ENCODE peak calls at places on chromosome 20, in seven cellular contexts. B is SK-N-SH, U is HCT116, A is HepG2, C is H1, D is K562, Y is GM12878. R is an unnamed sample.

GRCh38 chr20:14142171-14142570 is 146.9 kb downstream of the MACROD2 start:
- DNase-seq in B (peak), D (no peak), Y (peak), A (peak), C (peak), U (peak), R (peak)

GRCh38 chr20:12640255-12640654 is 368.5 kb upstream of the SPTLC3 start:
- DNase-seq in U (no peak), B (no peak), Y (no peak), A (no peak), D (no peak), C (no peak), R (no peak)

GRCh38 chr20:38272961-38273360 is 12.4 kb upstream of the KIAA1755 start:
- DNase-seq in Y (no peak), C (no peak), U (no peak), D (no peak), B (no peak), A (no peak), R (no peak)

GRCh38 chr20:51462566-51463276 is 79.8 kb downstream of the NFATC2 start:
- DNase-seq in C (no peak), A (no peak), U (no peak), Y (no peak), D (no peak), B (peak), R (no peak)

GRCh38 chr20:34703573-34704176 is 469 bp upstream of the TP53INP2 start:
- DNase-seq in Y (no peak), U (no peak), D (no peak), A (peak), B (peak), C (no peak), R (no peak)

GRCh38 chr20:1567392-1568165 is 10.1 kb upstream of the SIRPD start:
- DNase-seq in C (no peak), A (peak), B (no peak), Y (no peak), D (no peak), U (peak), R (no peak)

GRCh38 chr20:33568378-33569289 is 78.7 kb downstream of the CBFA2T2 start:
- DNase-seq in B (peak), D (no peak), C (peak), U (no peak), A (peak), Y (no peak), R (no peak)

GRCh38 chr20:43914697-43915208 is at the start of gene TOX2:
- DNase-seq in A (no peak), B (peak), C (peak), Y (no peak), D (peak), U (no peak), R (no peak)

GRCh38 chr20:10553326-10553984 is 118.3 kb downstream of the SLX4IP start:
- DNase-seq in Y (no peak), C (no peak), D (peak), A (peak), B (peak), U (no peak), R (peak)

GRCh38 chr20:8633366-8633765 is 435.5 kb upstream of the PLCB4 start:
- DNase-seq in B (no peak), D (no peak), U (no peak), C (no peak), Y (no peak), A (no peak), R (no peak)

GRCh38 chr20:9363673-9364072 is 150.7 kb upstream of the LAMP5 start:
- DNase-seq in C (no peak), Y (no peak), U (peak), D (no peak), B (no peak), A (no peak), R (no peak)

GRCh38 chr20:9407805-9408421 is 106.5 kb upstream of the LAMP5 start:
- DNase-seq in D (peak), U (peak), A (peak), Y (peak), C (peak), B (peak), R (peak)

GRCh38 chr20:32570401-32571190 is 14.5 kb downstream of the NOL4L start:
- DNase-seq in D (peak), A (no peak), Y (no peak), U (no peak), C (no peak), B (no peak), R (no peak)

GRCh38 chr20:46022411-46023147 is 6.4 kb upstream of the SLC12A5 start:
- DNase-seq in D (peak), U (no peak), B (peak), Y (no peak), C (peak), A (peak), R (peak)

GRCh38 chr20:39800548-39800947 is 838.4 kb downstream of the DHX35 start:
- DNase-seq in Y (peak), B (no peak), A (no peak), D (no peak), U (no peak), C (no peak), R (no peak)

GRCh38 chr20:46666818-46667515 is 15.7 kb upstream of the SLC13A3 start:
- DNase-seq in C (no peak), U (no peak), B (no peak), D (no peak), A (peak), Y (no peak), R (no peak)

GRCh38 chr20:33209789-33210188 is 7.4 kb upstream of the BPIFA3 start:
- DNase-seq in U (peak), Y (no peak), C (peak), A (peak), D (peak), B (no peak), R (peak)

GRCh38 chr20:41085606-41086005 is 51.7 kb upstream of the PLCG1 start:
- DNase-seq in B (no peak), D (no peak), A (no peak), Y (no peak), C (no peak), U (no peak), R (no peak)

GRCh38 chr20:40860487-40860902 is 168.1 kb upstream of the TOP1 start:
- DNase-seq in A (no peak), Y (no peak), C (no peak), D (no peak), B (no peak), U (peak), R (peak)

GRCh38 chr20:18428490-18429173 is 38.2 kb downstream of the DZANK1 start:
- DNase-seq in A (peak), U (no peak), B (no peak), D (no peak), Y (no peak), C (no peak), R (no peak)

GRCh38 chr20:62053465-62054196 is 12.1 kb downstream of the TAF4 start:
- DNase-seq in U (no peak), Y (no peak), A (no peak), B (no peak), D (no peak), C (peak), R (no peak)

GRCh38 chr20:50095476-50096078 is 17.4 kb downstream of the UBE2V1 start:
- DNase-seq in U (no peak), C (no peak), B (no peak), A (no peak), Y (no peak), D (no peak), R (no peak)

GRCh38 chr20:53737404-53738038 is 143.9 kb upstream of the ZNF217 start:
- DNase-seq in D (peak), U (no peak), C (no peak), B (no peak), Y (no peak), A (no peak), R (no peak)

GRCh38 chr20:31826074-31826473 is 6.9 kb downstream of the MYLK2 start:
- DNase-seq in D (no peak), Y (no peak), U (no peak), A (no peak), C (no peak), B (no peak), R (no peak)

GRCh38 chr20:1185781-1186334 is 1.1 kb upstream of the TMEM74B start:
- DNase-seq in B (peak), A (peak), D (peak), Y (no peak), U (peak), C (peak), R (peak)

GRCh38 chr20:43448748-43449535 is 8.8 kb upstream of the SRSF6 start:
- DNase-seq in A (peak), Y (peak), U (peak), D (peak), B (peak), C (peak), R (peak)

GRCh38 chr20:59328071-59328470 is 27.7 kb downstream of the EDN3 start:
- DNase-seq in C (no peak), Y (no peak), B (no peak), D (no peak), A (no peak), U (no peak), R (no peak)

DNA sequence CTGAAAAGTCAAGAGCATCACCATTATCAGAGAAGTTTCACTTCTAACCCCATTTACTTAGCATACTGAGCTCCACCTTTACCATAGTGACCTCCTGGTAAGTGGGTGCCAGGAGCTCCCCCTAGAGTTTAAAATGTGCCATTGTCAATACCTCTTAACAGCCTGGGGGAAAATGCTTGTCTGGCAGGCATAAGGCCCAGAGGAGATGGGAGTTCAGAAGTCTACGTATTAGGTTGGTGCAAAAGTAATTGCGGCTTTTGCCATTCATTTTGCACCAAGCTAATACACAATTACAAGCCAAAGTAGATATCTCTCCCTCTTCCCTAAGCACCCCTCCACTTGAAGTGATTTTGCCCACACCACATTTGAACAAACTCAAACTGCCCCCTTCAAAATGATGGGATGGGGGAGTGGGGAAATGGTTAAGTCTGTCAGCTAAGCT is 919.0 kb downstream of the KIF16B start:
- DNase-seq in C (peak), B (peak), D (peak), Y (peak), A (peak), U (peak), R (peak)
- TF ChIP-seq JUND in C (no peak), B (no peak), D (no peak), Y (no peak), A (no peak), U (no peak), R (no peak)

GRCh38 chr20:7269452-7269851 is 502.0 kb downstream of the BMP2 start:
- DNase-seq in U (no peak), Y (no peak), D (no peak), B (no peak), C (no peak), A (no peak), R (no peak)

DNA sequence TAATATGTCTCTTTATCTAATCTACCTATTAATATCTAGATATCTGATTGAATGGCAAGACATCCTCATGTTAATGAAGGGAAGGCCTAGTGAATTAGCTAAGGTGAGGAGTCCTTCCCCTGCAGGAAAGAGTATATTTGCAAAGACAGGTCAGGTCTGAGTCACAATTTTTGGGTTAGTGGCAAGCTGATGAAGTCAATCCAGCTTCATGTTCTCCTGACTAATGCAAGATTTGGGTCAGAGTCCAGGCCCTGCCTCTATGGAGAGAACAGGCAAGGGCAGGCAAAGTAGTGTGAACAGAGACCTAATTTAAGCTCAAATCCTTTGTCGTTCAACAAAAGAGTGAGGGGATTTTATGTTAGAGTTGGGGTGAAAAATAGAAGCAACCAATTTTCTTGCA is 496.7 kb downstream of the BMP2 start:
- DNase-seq in B (no peak), D (no peak), U (no peak), Y (no peak), C (no peak), A (no peak), R (no peak)
- TF ChIP-seq JUND in B (no peak), D (no peak), U (no peak), Y (no peak), C (no peak), A (no peak), R (no peak)

GRCh38 chr20:22339091-22339881 is 245.1 kb downstream of the FOXA2 start:
- DNase-seq in A (peak), D (peak), C (peak), Y (no peak), B (peak), U (peak), R (peak)
- TF ChIP-seq JUND in A (no peak), D (no peak), C (no peak), Y (no peak), B (no peak), U (no peak), R (no peak)

DNA sequence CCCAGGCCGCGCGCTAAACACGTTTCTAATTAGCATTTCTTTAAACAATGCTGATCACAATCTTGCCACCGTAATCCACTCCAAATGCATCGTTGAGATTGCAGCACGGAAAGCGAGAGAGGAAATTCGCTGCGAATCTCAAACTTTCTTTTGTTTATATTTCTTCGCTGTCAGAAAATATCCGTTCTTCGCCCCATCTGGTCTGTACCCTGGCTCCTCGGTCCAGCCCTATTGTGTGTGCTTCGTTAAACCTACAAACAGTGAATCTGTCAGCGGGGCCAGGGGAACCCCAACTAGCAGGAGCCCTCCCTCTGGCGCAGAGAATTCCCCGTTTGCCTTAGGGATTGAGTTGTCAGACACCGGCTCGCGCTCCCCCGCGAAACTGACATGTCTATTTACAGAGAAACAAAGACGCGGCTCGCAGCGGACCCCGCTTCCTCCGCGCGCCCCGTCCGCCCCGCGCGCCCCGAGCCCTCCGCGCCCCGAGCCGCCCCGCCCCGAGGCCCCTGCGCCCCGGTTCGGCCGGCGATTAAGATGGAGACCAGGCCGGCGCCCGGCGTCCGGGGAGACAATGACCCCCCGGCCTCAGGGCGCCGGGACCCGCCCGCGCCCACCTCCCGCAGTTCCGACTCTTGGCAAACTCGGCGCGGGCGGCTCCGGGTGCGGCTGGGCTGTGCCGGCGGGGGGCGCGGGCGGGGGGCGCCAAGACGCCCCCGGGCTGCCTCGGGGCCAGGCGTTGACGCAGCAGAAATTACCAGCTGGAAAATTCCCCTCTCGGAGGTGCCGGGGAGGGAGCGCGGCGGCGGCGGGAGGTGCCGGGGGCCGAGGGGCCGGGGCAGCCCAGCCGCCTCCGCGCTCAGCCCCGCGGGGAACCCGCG is 882 bp downstream of the ZBTB46 start:
- DNase-seq in U (no peak), A (no peak), B (peak), Y (no peak), C (no peak), D (no peak), R (no peak)
- TF ChIP-seq JUND in U (no peak), A (no peak), B (no peak), Y (no peak), C (no peak), D (no peak), R (no peak)

DNA sequence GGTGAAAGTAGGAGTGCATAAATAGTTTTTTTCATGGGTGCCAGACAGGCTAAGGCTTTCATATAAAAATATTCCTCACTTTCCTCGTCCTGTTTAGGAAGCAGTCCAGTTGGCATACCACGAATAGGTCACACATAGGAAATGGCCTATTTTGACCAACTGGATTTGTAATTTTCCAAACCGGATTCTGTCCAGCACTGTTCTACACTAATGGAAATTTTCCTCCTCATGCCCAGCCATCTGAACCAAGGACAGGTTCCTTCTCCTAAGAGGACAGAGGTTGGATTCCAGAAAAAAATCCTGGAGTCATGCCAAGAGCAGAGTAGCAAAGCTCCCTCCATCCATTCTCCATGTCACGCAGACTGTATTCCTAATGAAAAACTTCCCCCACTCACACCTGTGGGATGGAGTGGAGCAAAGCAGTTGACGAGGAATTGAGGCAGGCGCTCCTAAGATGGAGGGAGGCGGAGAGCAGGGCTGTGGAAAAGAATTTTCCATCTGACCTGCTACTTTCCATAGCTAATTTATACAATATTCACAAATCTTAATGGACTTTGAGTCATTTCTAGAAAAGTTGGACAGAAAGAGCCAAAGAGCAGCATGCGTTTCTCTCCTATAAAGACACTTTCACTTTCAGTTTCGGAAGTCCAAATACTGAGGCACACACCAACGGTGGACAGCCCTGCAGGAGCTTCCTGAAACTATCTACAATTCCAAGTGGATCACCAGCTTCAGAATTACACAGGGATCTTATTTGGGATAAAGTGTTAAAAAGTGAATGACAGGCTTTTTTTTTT is 43.3 kb downstream of the PANK2 start:
- DNase-seq in D (no peak), U (no peak), A (no peak), B (no peak), Y (no peak), C (no peak), R (peak)
- TF ChIP-seq JUND in D (no peak), U (no peak), A (no peak), B (no peak), Y (no peak), C (no peak), R (no peak)